ENCODE peak calls at places on chromosomes 12 and 14, in seven cellular contexts. U, S, D, K, A, B and Y are unnamed samples.

GRCh38 chr12:111773801-111774551 is 7.2 kb downstream of the ALDH2 start:
- DNase-seq in U (no peak), S (no peak), D (peak; percentile 97), K (peak; percentile 60), A (no peak), B (peak; percentile 96), Y (no peak)

GRCh38 chr14:57732886-57733285 is 133.0 kb downstream of the SLC35F4 start:
- DNase-seq in U (no peak), S (no peak), D (no peak), K (no peak), A (no peak), B (no peak), Y (no peak)

GRCh38 chr12:60333461-60333860 is 737.6 kb downstream of the SLC16A7 start:
- DNase-seq in U (no peak), S (no peak), D (peak; percentile 34), K (no peak), A (no peak), B (peak; percentile 69), Y (no peak)

GRCh38 chr12:574475-575128 is 88.6 kb downstream of the NINJ2 start:
- DNase-seq in U (no peak), S (no peak), D (no peak), K (no peak), A (no peak), B (peak; percentile 27), Y (no peak)

GRCh38 chr12:114045333-114045732 is 79.2 kb upstream of the RBM19 start:
- DNase-seq in U (no peak), S (no peak), D (no peak), K (no peak), A (no peak), B (no peak), Y (peak; percentile 13)

GRCh38 chr14:71658261-71658860 is 273.9 kb upstream of the RGS6 start:
- DNase-seq in U (no peak), S (no peak), D (no peak), K (no peak), A (no peak), B (no peak), Y (no peak)

GRCh38 chr12:124906606-124907261 is 7.7 kb downstream of the UBC start:
- DNase-seq in U (peak; percentile 91), S (peak; percentile 86), D (peak; percentile 90), K (peak; percentile 100), A (peak; percentile 92), B (peak; percentile 94), Y (peak; percentile 96)

GRCh38 chr12:56081393-56082347 is 1.7 kb downstream of the ERBB3 start:
- DNase-seq in U (no peak), S (no peak), D (no peak), K (no peak), A (no peak), B (no peak), Y (peak; percentile 38)

GRCh38 chr12:15163001-15163400 is 58.2 kb downstream of the RERG start:
- DNase-seq in U (no peak), S (no peak), D (no peak), K (no peak), A (no peak), B (no peak), Y (no peak)

GRCh38 chr12:2191534-2192153 is 138.9 kb downstream of the CACNA1C start:
- DNase-seq in U (no peak), S (no peak), D (no peak), K (no peak), A (no peak), B (no peak), Y (no peak)

GRCh38 chr14:74468513-74468912 is 24.6 kb downstream of the NPC2 start:
- DNase-seq in U (no peak), S (no peak), D (no peak), K (no peak), A (peak; percentile 27), B (no peak), Y (no peak)

GRCh38 chr14:74463697-74464096 is 29.4 kb downstream of the NPC2 start:
- DNase-seq in U (no peak), S (no peak), D (no peak), K (no peak), A (peak; percentile 1), B (no peak), Y (no peak)

GRCh38 chr14:74462993-74463392 is 30.1 kb downstream of the NPC2 start:
- DNase-seq in U (no peak), S (no peak), D (no peak), K (no peak), A (peak; percentile 24), B (no peak), Y (no peak)

GRCh38 chr14:74464785-74465184 is 28.3 kb downstream of the NPC2 start:
- DNase-seq in U (no peak), S (no peak), D (no peak), K (no peak), A (peak; percentile 34), B (no peak), Y (no peak)

DNA sequence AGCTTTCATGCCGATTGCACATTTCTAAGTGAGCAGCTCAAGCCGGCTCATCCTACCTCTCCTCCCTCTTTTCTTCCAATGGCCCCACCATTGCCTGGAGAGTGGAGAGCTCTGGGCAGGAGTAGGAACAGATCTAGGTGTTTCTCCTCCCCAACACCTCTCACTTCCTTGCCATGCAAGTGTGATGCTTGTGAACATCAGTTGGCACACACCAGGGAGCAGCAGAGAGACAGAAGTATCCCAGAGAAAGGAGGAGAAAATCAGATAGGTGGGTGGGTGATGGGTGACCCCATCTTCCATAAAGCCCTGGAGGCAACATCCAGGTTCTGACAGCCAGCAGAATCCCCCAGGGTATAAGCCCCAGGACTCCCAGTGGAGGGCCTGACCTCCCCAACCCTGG is 27.8 kb downstream of the NPC2 start:
- DNase-seq in U (no peak), S (no peak), D (no peak), K (no peak), A (peak; percentile 39), B (no peak), Y (no peak)
- H3K18ac ChIP-seq in U (no peak overlapping the region), S (no peak overlapping the region), D (no peak overlapping the region), K (no peak overlapping the region), A (no peak overlapping the region), B (no peak overlapping the region), Y (no peak overlapping the region)

DNA sequence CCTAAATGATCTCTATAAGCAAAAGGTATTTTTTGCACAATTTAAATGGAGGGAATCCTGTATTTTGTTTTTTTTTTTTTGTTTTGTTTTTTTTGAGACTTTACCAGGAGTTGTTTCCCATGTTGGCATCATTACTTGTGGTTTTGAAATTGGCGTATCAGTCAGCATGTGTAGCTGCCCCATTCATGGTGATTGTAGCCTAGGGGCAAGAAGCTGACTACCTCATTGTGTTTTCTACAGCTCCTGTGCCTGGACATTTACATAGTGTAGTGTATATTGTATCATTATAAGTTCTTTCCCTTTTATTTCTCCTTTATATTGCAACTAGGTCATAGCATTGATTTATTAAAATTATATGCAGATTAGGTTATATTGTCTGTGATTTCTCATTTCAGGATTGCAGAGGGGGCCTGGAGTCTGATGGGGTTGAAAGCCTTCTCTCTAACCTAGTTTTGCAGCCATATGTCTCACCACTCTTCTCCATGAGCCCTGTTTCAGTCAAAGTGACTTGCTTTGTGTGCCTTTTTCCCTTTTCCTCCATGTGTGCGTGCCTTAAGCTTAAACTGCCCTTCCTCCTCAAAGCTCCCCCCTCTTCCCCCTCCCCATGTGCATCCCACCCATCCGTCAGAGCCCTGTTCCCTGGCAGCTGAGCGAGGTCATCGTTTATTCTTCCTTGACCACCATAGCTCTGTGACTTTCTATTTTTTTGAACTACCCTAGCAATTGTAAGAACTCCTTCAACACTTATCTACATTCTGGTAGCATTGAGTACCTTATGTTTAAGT is 24.7 kb downstream of the SAMD4A start:
- DNase-seq in U (no peak), S (no peak), D (no peak), K (no peak), A (no peak), B (no peak), Y (no peak)
- H3K18ac ChIP-seq in U (no peak overlapping the region), S (no peak overlapping the region), D (peak overlapping the region; percentile 33), K (no peak overlapping the region), A (no peak overlapping the region), B (peak overlapping the region; percentile 70), Y (no peak overlapping the region)

GRCh38 chr12:66587912-66588311 is 91.0 kb downstream of the GRIP1 start:
- DNase-seq in U (no peak), S (no peak), D (peak; percentile 7), K (no peak), A (no peak), B (no peak), Y (no peak)
- H3K18ac ChIP-seq in U (no peak overlapping the region), S (no peak overlapping the region), D (no peak overlapping the region), K (no peak overlapping the region), A (no peak overlapping the region), B (no peak overlapping the region), Y (no peak overlapping the region)

GRCh38 chr12:129296636-129297035 is 443.4 kb downstream of the GLT1D1 start:
- DNase-seq in U (no peak), S (no peak), D (no peak), K (no peak), A (no peak), B (no peak), Y (no peak)

GRCh38 chr12:129300011-129300410 is 446.7 kb downstream of the GLT1D1 start:
- DNase-seq in U (no peak), S (no peak), D (no peak), K (no peak), A (no peak), B (no peak), Y (no peak)

GRCh38 chr12:129298921-129299320 is 445.6 kb downstream of the GLT1D1 start:
- DNase-seq in U (no peak), S (no peak), D (no peak), K (no peak), A (no peak), B (no peak), Y (no peak)

DNA sequence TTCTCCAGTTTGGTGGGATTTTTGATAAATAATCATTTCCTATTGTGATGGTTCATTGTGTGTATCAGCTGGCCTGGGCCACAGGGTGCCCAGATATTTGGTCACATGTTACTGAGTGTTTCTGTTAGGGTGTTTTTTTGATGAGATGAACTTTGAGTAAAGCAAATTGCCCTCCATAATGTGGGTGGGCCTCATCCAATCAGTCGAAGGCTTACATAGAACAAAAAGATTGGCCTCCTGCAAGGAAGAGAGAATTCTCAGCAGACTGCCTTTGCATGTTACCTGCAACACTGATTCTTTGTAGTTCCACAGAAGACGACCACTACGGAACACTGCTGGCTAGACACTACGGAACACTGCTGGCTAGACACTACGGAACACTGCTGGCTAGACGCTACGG is 441.6 kb downstream of the GLT1D1 start:
- DNase-seq in U (no peak), S (no peak), D (no peak), K (no peak), A (no peak), B (no peak), Y (no peak)
- H3K18ac ChIP-seq in U (no peak overlapping the region), S (no peak overlapping the region), D (no peak overlapping the region), K (no peak overlapping the region), A (no peak overlapping the region), B (no peak overlapping the region), Y (no peak overlapping the region)